ENCODE peak calls at places on chromosomes 11 and 22, in ten cellular contexts. D is gastrocnemius medialis, M is adrenal gland, V is sigmoid colon, S is stomach, K is GM12878, Q is body of pancreas, W is NB4, O is ovary, Y is GM12892. N is an unnamed sample.

GRCh38 chr22:49951001-49951677 is 9.4 kb upstream of the PIM3 start:
- DNase-seq in S (peak; percentile 99), O (no peak), Q (peak; percentile 100), W (no peak), M (no peak), D (no peak), V (no peak), Y (no peak), K (no peak), N (peak; percentile 86)

GRCh38 chr22:48088226-48088625 is 1325.8 kb downstream of the TBC1D22A start:
- DNase-seq in W (no peak), O (no peak), K (no peak), Q (no peak), S (no peak), Y (no peak), D (no peak), M (no peak), V (no peak), N (no peak)

GRCh38 chr22:44505796-44506354 is 7.8 kb upstream of the RTL6 start:
- DNase-seq in Q (no peak), V (no peak), W (no peak), M (no peak), Y (no peak), D (no peak), S (no peak), K (no peak), O (no peak), N (peak; percentile 43)

GRCh38 chr22:48494968-48495750 is 1332.5 kb downstream of the BRD1 start:
- DNase-seq in K (no peak), V (peak; percentile 40), M (no peak), Q (no peak), D (peak; percentile 2), W (no peak), S (no peak), Y (no peak), O (peak; percentile 10), N (no peak)

GRCh38 chr11:3037945-3038271 is 19.3 kb downstream of the CARS1 start:
- DNase-seq in V (no peak), W (no peak), K (no peak), S (no peak), Y (no peak), O (no peak), Q (no peak), D (no peak), M (no peak), N (no peak)

GRCh38 chr11:126426820-126427749 is 71.6 kb downstream of the ST3GAL4 start:
- DNase-seq in Y (no peak), Q (no peak), S (no peak), V (no peak), K (no peak), O (peak; percentile 67), M (peak; percentile 74), W (peak; percentile 71), D (no peak), N (no peak)

GRCh38 chr11:117098269-117099231 is at the start of gene SIK3:
- DNase-seq in S (peak; percentile 96), W (peak; percentile 95), D (peak; percentile 90), Q (peak; percentile 97), K (peak; percentile 53), Y (peak; percentile 93), O (peak; percentile 97), M (peak; percentile 92), V (peak; percentile 97), N (peak; percentile 85)

GRCh38 chr11:85682330-85683305 is 3.4 kb downstream of the CCDC89 start:
- DNase-seq in M (peak; percentile 66), K (no peak), Y (peak; percentile 66), V (peak; percentile 84), Q (peak; percentile 68), O (peak; percentile 83), S (peak; percentile 35), D (peak; percentile 51), W (no peak), N (peak; percentile 87)

GRCh38 chr22:22099194-22099486 is 116.6 kb upstream of the TOP3B start:
- DNase-seq in D (no peak), V (no peak), K (peak; percentile 69), Y (no peak), O (no peak), W (no peak), S (no peak), Q (no peak), M (no peak), N (no peak)

GRCh38 chr11:132408877-132409276 is 1038.5 kb downstream of the NTM start:
- DNase-seq in Y (no peak), K (peak; percentile 36), D (no peak), S (no peak), Q (no peak), M (no peak), O (no peak), V (no peak), W (no peak), N (no peak)

GRCh38 chr11:108370990-108371389 is 96.3 kb downstream of the C11orf65 start:
- DNase-seq in K (no peak), D (no peak), O (no peak), W (no peak), M (no peak), Y (no peak), V (no peak), S (no peak), Q (no peak), N (no peak)

GRCh38 chr11:62502030-62502730 is 44.4 kb downstream of the AHNAK start:
- DNase-seq in K (no peak), Y (no peak), O (no peak), Q (no peak), W (peak; percentile 45), V (no peak), M (no peak), S (no peak), D (no peak), N (no peak)

GRCh38 chr11:103773059-103773458 is 263.4 kb upstream of the DDI1 start:
- DNase-seq in M (no peak), K (no peak), V (no peak), D (no peak), W (no peak), S (no peak), Q (no peak), Y (no peak), O (no peak), N (no peak)

GRCh38 chr11:57432714-57433163 is 5.8 kb upstream of the SLC43A3 start:
- DNase-seq in S (no peak), O (no peak), Q (no peak), Y (no peak), W (peak; percentile 100), V (no peak), M (no peak), K (no peak), D (no peak), N (peak; percentile 36)
- TF ChIP-seq POLR2A in S (no peak), O (no peak), Q (no peak), Y (no peak), W (no peak), V (no peak), M (no peak), K (no peak), D (no peak), N (no peak)

GRCh38 chr11:64776875-64777274 is 1.5 kb downstream of the SF1 start:
- DNase-seq in W (no peak), V (peak; percentile 55), S (no peak), Q (no peak), M (no peak), K (no peak), O (no peak), Y (no peak), D (no peak), N (no peak)

GRCh38 chr11:64778223-64778472 is 194 bp downstream of the SF1 start:
- DNase-seq in Q (no peak), Y (no peak), S (no peak), K (no peak), W (no peak), O (no peak), D (no peak), V (no peak), M (no peak), N (no peak)

GRCh38 chr11:64778473-64779298 is at the start of gene SF1:
- DNase-seq in Y (peak; percentile 90), D (peak; percentile 100), Q (peak; percentile 99), K (peak; percentile 100), O (peak; percentile 98), M (peak; percentile 100), V (peak; percentile 100), S (peak; percentile 99), W (peak; percentile 100), N (peak; percentile 100)

GRCh38 chr11:64776425-64776824 is 1.9 kb downstream of the SF1 start:
- DNase-seq in V (no peak), D (no peak), M (no peak), S (no peak), W (no peak), O (no peak), K (no peak), Q (no peak), Y (no peak), N (no peak)

GRCh38 chr11:64777449-64778222 is 706 bp downstream of the SF1 start:
- DNase-seq in V (peak; percentile 91), S (peak; percentile 85), D (peak; percentile 80), W (peak; percentile 86), K (no peak), O (peak; percentile 85), Y (peak; percentile 90), Q (peak; percentile 87), M (peak; percentile 80), N (peak; percentile 96)
- TF ChIP-seq POLR2A in V (no peak), S (no peak), D (peak; percentile 16), W (no peak), K (peak; percentile 79), O (no peak), Y (peak; percentile 63), Q (peak; percentile 40), M (no peak), N (no peak)

DNA sequence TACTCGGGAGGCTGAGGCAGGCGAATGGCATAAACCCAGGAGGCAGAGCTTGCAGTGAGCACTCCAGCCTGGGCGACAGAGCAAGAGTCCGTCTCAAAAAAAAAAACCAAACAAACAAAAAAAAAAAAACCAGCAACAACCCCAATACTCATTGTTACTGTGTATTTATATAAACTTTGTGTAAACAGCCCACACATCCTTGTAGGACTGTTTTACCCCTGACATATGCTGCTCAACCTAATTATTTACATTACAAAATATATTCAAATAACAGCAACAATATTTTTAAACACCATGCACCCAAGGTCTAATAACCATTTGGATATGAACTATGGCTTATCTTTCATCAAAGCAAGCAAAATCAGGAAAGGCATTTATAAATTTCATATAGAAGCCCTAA is 284.1 kb downstream of the TTC28 start:
- DNase-seq in K (no peak), W (no peak), O (no peak), Q (no peak), Y (no peak), D (no peak), S (no peak), M (no peak), V (no peak), N (no peak)
- TF ChIP-seq POLR2A in K (no peak), W (no peak), O (no peak), Q (no peak), Y (no peak), D (no peak), S (no peak), M (no peak), V (no peak), N (no peak)

GRCh38 chr11:72872012-72872411 is 57.8 kb downstream of the ATG16L2 start:
- DNase-seq in K (no peak), M (no peak), O (no peak), Y (no peak), W (no peak), Q (no peak), V (no peak), D (no peak), S (no peak), N (no peak)
- TF ChIP-seq POLR2A in K (no peak), M (no peak), O (no peak), Y (no peak), W (no peak), Q (no peak), V (no peak), D (no peak), S (no peak), N (no peak)

GRCh38 chr11:77820565-77821348 is at the start of the genes AAMDC and RSF1:
- DNase-seq in W (peak; percentile 99), Q (peak; percentile 99), M (peak; percentile 99), D (peak; percentile 98), V (peak; percentile 99), Y (peak; percentile 89), S (peak; percentile 99), K (peak; percentile 94), O (peak; percentile 99), N (peak; percentile 100)
- TF ChIP-seq POLR2A in W (peak; percentile 52), Q (peak; percentile 82), M (peak; percentile 58), D (peak; percentile 96), V (peak; percentile 81), Y (peak; percentile 49), S (no peak), K (peak; percentile 82), O (peak; percentile 71), N (no peak)

N was measured in lower leg skin.